ENCODE peak calls at places on chromosomes 11 and 22, in six cellular contexts. Q is tibial artery, K is upper lobe of right lung, N is IMR-90, C is aorta, J is Karpas-422. O is an unnamed sample. For H3K9me3, the result is how much of the 10 kb centered on the place peaks cover.

GRCh38 chr11:96091476-96091875 is 167.6 kb upstream of the MTMR2 start:
- DNase-seq in Q (no peak), K (no peak), N (peak), C (no peak), J (peak), O (no peak)

GRCh38 chr22:23834830-23835772 is 3.7 kb downstream of the DERL3 start:
- DNase-seq in Q (peak), K (peak), N (no peak), C (peak), J (no peak), O (peak)

GRCh38 chr22:38632528-38632927 is 23.7 kb downstream of the FAM227A start:
- DNase-seq in Q (no peak), K (no peak), N (no peak), C (no peak), J (no peak), O (no peak)

GRCh38 chr11:10139656-10140055 is 154.4 kb downstream of the SBF2 start:
- DNase-seq in Q (no peak), K (no peak), N (peak), C (no peak), J (no peak), O (no peak)

GRCh38 chr11:13923716-13924650 is 38.5 kb upstream of the SPON1 start:
- DNase-seq in Q (no peak), K (no peak), N (no peak), C (no peak), J (no peak), O (no peak)

GRCh38 chr11:57324154-57324885 is 432 bp downstream of the TNKS1BP1 start:
- DNase-seq in Q (peak), K (peak), N (peak), C (peak), J (peak), O (peak)

GRCh38 chr11:30342736-30343166 is 19.8 kb downstream of the ARL14EP start:
- DNase-seq in Q (no peak), K (no peak), N (no peak), C (no peak), J (peak), O (no peak)

GRCh38 chr11:11454671-11455223 is 101.7 kb upstream of the CSNK2A3 start:
- DNase-seq in Q (no peak), K (no peak), N (no peak), C (no peak), J (no peak), O (no peak)

GRCh38 chr11:65791719-65792213 is 4.9 kb downstream of the OVOL1 start:
- DNase-seq in Q (no peak), K (peak), N (no peak), C (no peak), J (peak), O (no peak)

GRCh38 chr11:108586600-108586999 is 7.0 kb downstream of the EXPH5 start:
- DNase-seq in Q (no peak), K (no peak), N (no peak), C (no peak), J (no peak), O (no peak)

GRCh38 chr11:95641506-95641905 is 148.1 kb downstream of the FAM76B start:
- DNase-seq in Q (peak), K (peak), N (no peak), C (peak), J (no peak), O (no peak)

GRCh38 chr11:8039530-8040260 is 41.3 kb upstream of the TUB start:
- DNase-seq in Q (no peak), K (no peak), N (no peak), C (peak), J (no peak), O (no peak)

GRCh38 chr22:49543876-49544275 is 283.8 kb downstream of the BRD1 start:
- DNase-seq in Q (peak), K (peak), N (no peak), C (peak), J (no peak), O (no peak)

GRCh38 chr11:118912742-118913410 is 12.8 kb downstream of the BCL9L start:
- DNase-seq in Q (no peak), K (no peak), N (peak), C (peak), J (no peak), O (no peak)

GRCh38 chr22:25134028-25134427 is 65.6 kb upstream of the CRYBB3 start:
- DNase-seq in Q (no peak), K (no peak), N (no peak), C (no peak), J (no peak), O (no peak)

GRCh38 chr22:31678748-31679147 is 16.7 kb upstream of the PISD start:
- DNase-seq in Q (no peak), K (no peak), N (no peak), C (no peak), J (no peak), O (no peak)

GRCh38 chr11:119793335-119793984 is 64.5 kb upstream of the NECTIN1 start:
- DNase-seq in Q (no peak), K (peak), N (no peak), C (peak), J (no peak), O (no peak)

DNA sequence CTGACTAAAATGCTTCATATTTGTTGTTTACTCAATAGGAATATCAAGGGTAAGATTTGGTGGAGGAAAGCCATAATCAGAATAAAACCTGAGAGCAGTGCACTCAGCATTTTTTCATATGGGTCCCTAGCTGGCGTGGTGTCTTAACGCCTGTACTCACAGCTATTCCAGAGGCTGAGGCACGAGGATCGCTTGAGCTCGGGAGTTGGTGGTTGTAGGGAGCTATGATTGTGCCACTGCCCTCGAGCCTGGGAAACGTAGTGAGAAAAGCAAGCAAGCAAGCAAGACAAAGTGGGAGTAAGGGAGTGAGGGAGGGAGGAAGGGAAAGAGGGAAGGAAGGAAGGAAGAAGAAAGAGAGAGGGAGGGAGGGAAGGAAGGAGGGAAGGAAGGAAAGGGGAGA is 242.5 kb downstream of the OR4C45 start:
- DNase-seq in Q (no peak), K (no peak), N (no peak), C (no peak), J (no peak), O (no peak)
- H3K9me3 ChIP-seq in Q (under half), K (under half), N (under half), C (under half), J (under half), O (under half)

DNA sequence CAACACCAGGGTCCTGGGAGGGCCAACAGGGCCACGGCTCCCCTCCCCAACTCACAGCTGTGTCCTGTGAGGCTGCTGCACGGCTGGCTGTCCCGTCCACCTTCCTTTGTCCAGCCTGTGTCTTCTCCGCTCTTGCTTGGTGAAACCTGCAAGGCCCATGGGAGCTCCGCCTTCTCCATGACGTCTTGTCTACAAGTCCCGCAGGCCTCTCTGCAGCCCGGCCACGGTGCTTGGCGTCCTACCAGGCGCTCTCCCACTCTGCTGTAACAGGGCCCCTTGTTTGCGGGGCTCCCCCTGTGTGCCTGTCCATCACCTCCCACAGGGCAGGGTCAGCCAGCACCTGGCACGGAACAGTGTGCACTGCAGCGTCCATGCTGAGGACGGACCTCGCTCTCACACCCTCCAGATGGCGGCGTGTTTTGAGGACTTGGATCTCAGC is 866.8 kb downstream of the TBC1D22A start:
- DNase-seq in Q (peak), K (peak), N (no peak), C (no peak), J (no peak), O (no peak)
- H3K9me3 ChIP-seq in Q (under half), K (under half), N (half or more), C (under half), J (under half), O (under half)

GRCh38 chr11:58740447-58740846 is 8.7 kb upstream of the GLYAT start:
- DNase-seq in Q (no peak), K (peak), N (no peak), C (no peak), J (no peak), O (no peak)

GRCh38 chr11:58739725-58740430 is 8.1 kb upstream of the GLYAT start:
- DNase-seq in Q (no peak), K (no peak), N (peak), C (no peak), J (no peak), O (no peak)

GRCh38 chr11:58741127-58741526 is 9.4 kb upstream of the GLYAT start:
- DNase-seq in Q (no peak), K (no peak), N (no peak), C (no peak), J (no peak), O (no peak)

GRCh38 chr11:58742981-58743880 is 11.5 kb upstream of the GLYAT start:
- DNase-seq in Q (no peak), K (no peak), N (no peak), C (no peak), J (peak), O (no peak)

GRCh38 chr11:58742140-58742539 is 10.4 kb upstream of the GLYAT start:
- DNase-seq in Q (no peak), K (no peak), N (no peak), C (no peak), J (no peak), O (no peak)
- H3K9me3 ChIP-seq in Q (under half), K (under half), N (under half), C (under half), J (under half), O (under half)

DNA sequence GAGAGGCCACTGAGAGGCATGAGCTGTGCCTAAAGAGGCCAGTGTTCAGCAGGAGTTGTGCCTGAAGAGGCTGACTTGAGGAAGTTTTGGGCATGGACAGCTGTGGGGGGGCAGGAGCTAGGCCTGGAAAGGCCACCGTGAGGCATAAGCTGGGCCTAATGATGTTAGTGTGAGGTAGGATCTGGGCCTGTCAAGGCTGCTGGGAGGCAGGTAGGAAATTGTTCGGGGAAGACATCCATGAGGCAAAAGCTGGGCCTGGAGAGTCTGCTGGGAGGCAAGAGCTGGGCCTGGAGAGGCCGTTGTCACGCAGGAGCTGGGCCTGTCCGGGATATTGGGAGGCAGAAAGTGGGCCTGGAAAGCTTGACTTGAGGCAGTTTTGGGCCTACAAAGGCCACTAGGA is 44.9 kb downstream of the OR4C45 start:
- DNase-seq in Q (no peak), K (no peak), N (no peak), C (no peak), J (no peak), O (no peak)
- H3K9me3 ChIP-seq in Q (under half), K (under half), N (under half), C (under half), J (under half), O (under half)

O was measured in heart right ventricle.